ENCODE peak calls at places on chromosomes 11 and 22, in four cellular contexts. C is K562, W is HepG2, J is GM12878. X is an unnamed sample.

GRCh38 chr22:26398741-26399153 is 30.3 kb upstream of the ASPHD2 start:
- DNase-seq in C (peak; percentile 69), W (no peak), J (no peak), X (peak; percentile 77)

GRCh38 chr22:50688448-50688847 is 15.8 kb downstream of the SHANK3 start:
- DNase-seq in C (no peak), W (no peak), J (no peak), X (no peak)

GRCh38 chr11:8812438-8812837 is 98.6 kb upstream of the AKIP1 start:
- DNase-seq in C (no peak), W (peak; percentile 35), J (no peak), X (no peak)

GRCh38 chr22:24436553-24436952 is 9.2 kb downstream of the ADORA2A start:
- DNase-seq in C (no peak), W (no peak), J (no peak), X (no peak)

GRCh38 chr22:46224044-46224746 is 25.9 kb downstream of the CDPF1 start:
- DNase-seq in C (peak; percentile 17), W (no peak), J (no peak), X (no peak)

GRCh38 chr11:127825185-127825584 is 762.2 kb downstream of the ETS1 start:
- DNase-seq in C (no peak), W (no peak), J (no peak), X (no peak)

GRCh38 chr11:19987243-19987870 is 172.9 kb downstream of the DBX1 start:
- DNase-seq in C (peak; percentile 34), W (no peak), J (no peak), X (no peak)

GRCh38 chr11:75344761-75345454 is 6.6 kb downstream of the ARRB1 start:
- DNase-seq in C (no peak), W (no peak), J (no peak), X (peak; percentile 74)

GRCh38 chr11:76802151-76802550 is 19.0 kb downstream of the TSKU start:
- DNase-seq in C (no peak), W (no peak), J (no peak), X (no peak)

GRCh38 chr22:31611065-31611760 is 50.8 kb downstream of the PISD start:
- DNase-seq in C (no peak), W (no peak), J (no peak), X (peak; percentile 50)

GRCh38 chr11:8262552-8263108 is 1.0 kb downstream of the LMO1 start:
- DNase-seq in C (no peak), W (no peak), J (no peak), X (peak; percentile 55)

GRCh38 chr11:126415669-126416420 is 60.4 kb downstream of the ST3GAL4 start:
- DNase-seq in C (no peak), W (no peak), J (no peak), X (no peak)

GRCh38 chr22:38733329-38734202 is 22.2 kb downstream of the SUN2 start:
- DNase-seq in C (peak; percentile 46), W (peak; percentile 16), J (no peak), X (peak; percentile 55)

GRCh38 chr22:23023294-23023693 is 47.0 kb upstream of the GNAZ start:
- DNase-seq in C (no peak), W (no peak), J (no peak), X (no peak)

GRCh38 chr11:44301856-44302231 is 8.1 kb downstream of the ALX4 start:
- DNase-seq in C (peak; percentile 33), W (no peak), J (no peak), X (no peak)

GRCh38 chr11:95242990-95243590 is 12.1 kb upstream of the SESN3 start:
- DNase-seq in C (no peak), W (no peak), J (no peak), X (no peak)

GRCh38 chr11:34176980-34177319 is 71.5 kb downstream of the NAT10 start:
- DNase-seq in C (no peak), W (no peak), J (no peak), X (no peak)

GRCh38 chr22:38737302-38738060 is 18.3 kb downstream of the SUN2 start:
- DNase-seq in C (no peak), W (no peak), J (no peak), X (peak; percentile 49)

GRCh38 chr11:67102664-67103063 is 16.4 kb upstream of the KDM2A start:
- DNase-seq in C (no peak), W (no peak), J (no peak), X (no peak)

GRCh38 chr22:20946080-20946986 is 20.7 kb upstream of the AIFM3 start:
- DNase-seq in C (no peak), W (no peak), J (no peak), X (peak; percentile 34)

GRCh38 chr11:61688368-61689163 is 8.4 kb downstream of the DAGLA start:
- DNase-seq in C (no peak), W (no peak), J (no peak), X (no peak)

GRCh38 chr11:68810164-68810563 is 31.6 kb downstream of the CPT1A start:
- DNase-seq in C (no peak), W (no peak), J (no peak), X (no peak)

GRCh38 chr22:21970800-21971617 is 11.6 kb downstream of the TOP3B start:
- DNase-seq in C (no peak), W (no peak), J (no peak), X (no peak)
- TF ChIP-seq BHLHE40 in C (no peak), W (no peak), J (no peak), X (no peak)

GRCh38 chr11:553949-554398 is 6.6 kb downstream of the LMNTD2 start:
- DNase-seq in C (no peak), W (no peak), J (no peak), X (no peak)
- H2AFZ ChIP-seq in C (no peak overlapping the region), W (no peak overlapping the region), J (no peak overlapping the region), X (no peak overlapping the region)

GRCh38 chr11:65559535-65559934 is 1.4 kb upstream of the LTBP3 start:
- DNase-seq in C (no peak), W (no peak), J (no peak), X (no peak)

GRCh38 chr11:65558002-65558784 is at the start of gene LTBP3:
- DNase-seq in C (peak; percentile 90), W (peak; percentile 68), J (no peak), X (peak; percentile 71)

GRCh38 chr11:65559951-65560537 is 1.9 kb upstream of the LTBP3 start:
- DNase-seq in C (peak; percentile 42), W (peak; percentile 64), J (no peak), X (peak; percentile 53)

GRCh38 chr11:65557280-65558001 is 718 bp downstream of the LTBP3 start:
- DNase-seq in C (no peak), W (peak; percentile 63), J (no peak), X (no peak)

GRCh38 chr11:65558785-65559509 is 788 bp upstream of the LTBP3 start:
- DNase-seq in C (no peak), W (no peak), J (no peak), X (peak; percentile 33)
- TF ChIP-seq BHLHE40 in C (no peak), W (no peak), J (no peak), X (no peak)

DNA sequence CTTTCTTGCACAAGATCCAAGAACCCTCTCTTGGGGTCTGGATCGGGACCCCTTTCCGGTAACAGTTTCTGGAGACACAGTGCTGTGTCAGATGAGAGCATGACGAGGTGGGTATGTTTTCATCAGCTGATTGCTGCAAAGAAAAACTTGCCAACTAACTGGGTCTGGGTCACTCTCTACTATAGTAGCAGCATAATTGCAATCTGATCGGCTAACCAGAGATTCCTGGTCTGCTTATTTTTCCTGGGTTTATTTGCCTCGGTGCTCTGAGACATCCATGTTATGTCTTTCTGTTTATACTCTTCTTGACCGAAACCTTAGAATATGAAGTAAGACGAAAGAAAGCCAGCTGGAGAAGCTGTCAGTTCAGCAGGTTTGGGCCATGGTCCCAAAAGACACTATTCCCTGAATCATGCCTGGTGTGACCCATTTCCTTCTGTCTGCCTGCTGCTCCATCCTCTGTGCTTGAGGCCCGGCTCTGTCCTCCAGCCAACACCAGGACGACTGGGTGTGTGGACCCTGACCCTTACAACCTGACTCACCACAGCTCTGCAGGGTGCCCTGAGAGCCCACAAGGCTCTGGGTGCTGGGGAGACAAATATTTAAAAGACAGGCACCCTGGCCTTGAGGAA is 24.1 kb upstream of the CLMP start:
- DNase-seq in C (no peak), W (no peak), J (no peak), X (peak; percentile 86)
- H2AFZ ChIP-seq in C (no peak overlapping the region), W (no peak overlapping the region), J (no peak overlapping the region), X (peak overlapping the region; percentile 83)

DNA sequence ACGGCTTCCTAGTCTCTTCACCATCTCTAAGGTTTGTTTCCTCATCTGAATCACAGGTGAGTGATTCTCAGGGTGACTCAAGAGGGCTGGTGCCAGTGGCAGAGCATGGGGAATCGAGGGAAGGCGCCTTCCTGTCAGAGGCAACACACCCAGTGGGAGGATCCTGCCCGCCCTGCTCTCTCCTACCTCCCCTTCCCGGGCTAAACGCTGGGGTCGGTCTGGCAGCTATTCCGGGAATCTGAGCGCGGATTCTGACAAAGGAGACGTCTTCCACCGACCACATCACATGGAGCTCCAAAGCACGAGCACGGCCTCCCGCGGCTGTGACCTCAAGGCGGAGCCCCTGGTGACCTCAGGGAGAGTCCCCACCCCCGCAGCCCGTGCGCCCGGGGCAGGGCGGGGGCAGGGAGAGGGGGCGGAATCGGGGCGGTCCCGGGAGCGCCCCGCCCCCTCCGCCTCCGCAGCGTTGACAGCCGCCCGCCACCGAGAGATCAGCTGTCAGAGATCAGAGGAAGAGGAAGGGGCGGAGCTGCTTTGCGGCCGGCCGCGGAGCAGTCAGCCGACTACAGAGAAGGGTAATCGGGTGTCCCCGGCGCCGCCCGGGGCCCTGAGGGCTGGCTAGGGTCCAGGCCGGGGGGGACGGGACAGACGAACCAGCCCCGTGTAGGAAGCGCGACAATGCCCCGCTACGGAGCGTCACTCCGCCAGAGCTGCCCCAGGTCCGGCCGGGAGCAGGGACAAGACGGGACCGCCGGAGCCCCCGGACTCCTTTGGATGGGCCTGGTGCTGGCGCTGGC is at the start of gene SMPD1:
- DNase-seq in C (peak; percentile 95), W (peak; percentile 74), J (peak; percentile 66), X (peak; percentile 80)
- TF ChIP-seq BHLHE40 in C (peak; percentile 96), W (peak; percentile 54), J (peak; percentile 99), X (peak; percentile 95)

DNA sequence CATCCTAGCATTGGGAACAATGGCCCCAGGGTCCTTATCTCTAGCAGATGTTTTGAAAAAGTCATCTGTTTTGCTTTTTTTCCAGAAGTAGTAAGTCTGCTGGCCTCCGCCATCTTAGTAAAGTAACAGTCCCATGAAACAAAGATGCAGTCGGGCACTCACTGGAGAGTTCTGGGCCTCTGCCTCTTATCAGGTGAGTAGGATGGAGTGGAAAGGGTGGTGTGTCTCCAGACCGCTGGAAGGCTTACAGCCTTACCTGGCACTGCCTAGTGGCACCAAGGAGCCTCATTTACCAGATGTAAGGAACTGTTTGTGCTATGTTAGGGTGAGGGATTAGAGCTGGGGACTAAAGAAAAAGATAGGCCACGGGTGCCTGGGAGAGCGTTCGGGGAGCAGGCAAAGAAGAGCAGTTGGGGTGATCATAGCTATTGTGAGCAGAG is 299 bp downstream of the CD3E start:
- DNase-seq in C (no peak), W (no peak), J (no peak), X (no peak)
- H2AFZ ChIP-seq in C (peak overlapping the region; percentile 60), W (no peak overlapping the region), J (peak overlapping the region; percentile 37), X (no peak overlapping the region)

X was measured in IMR-90.